ENCODE peak calls at places on chromosomes 16 and 17, in five cellular contexts. E is A673; M is naive thymus-derived CD4-positive, alpha-beta T cell; A is transverse colon; W is effector memory CD4-positive, alpha-beta T cell. V is an unnamed sample.

GRCh38 chr17:28008526-28008925 is 34.0 kb upstream of the NLK start:
- DNase-seq in W (no peak), M (no peak), A (peak), E (peak), V (peak)

GRCh38 chr16:30421010-30421409 is 8.8 kb downstream of the DCTPP1 start:
- DNase-seq in A (no peak), W (no peak), M (no peak), E (no peak), V (no peak)

GRCh38 chr17:53719229-53719628 is 103.5 kb upstream of the KIF2B start:
- DNase-seq in E (no peak), M (no peak), A (no peak), W (no peak), V (no peak)

GRCh38 chr16:49788936-49789335 is 67.0 kb downstream of the ZNF423 start:
- DNase-seq in M (no peak), E (peak), W (no peak), A (no peak), V (no peak)

GRCh38 chr16:70157477-70158260 is 15.9 kb upstream of the CLEC18C start:
- DNase-seq in E (no peak), M (no peak), W (no peak), A (no peak), V (no peak)

GRCh38 chr17:44045493-44045892 is 21.0 kb downstream of the LSM12 start:
- DNase-seq in M (no peak), A (no peak), W (no peak), E (no peak), V (no peak)

GRCh38 chr16:83329466-83329865 is 478.3 kb upstream of the HSBP1 start:
- DNase-seq in E (no peak), A (no peak), W (no peak), M (no peak), V (no peak)

GRCh38 chr17:14845562-14846335 is 419.4 kb downstream of the PMP22 start:
- DNase-seq in A (no peak), E (no peak), M (no peak), W (no peak), V (no peak)

GRCh38 chr16:85640254-85640558 is 27.1 kb downstream of the GSE1 start:
- DNase-seq in M (no peak), A (no peak), E (peak), W (no peak), V (no peak)

GRCh38 chr17:70041575-70041974 is 33.5 kb upstream of the KCNJ16 start:
- DNase-seq in M (no peak), W (no peak), E (no peak), A (no peak), V (no peak)

GRCh38 chr17:61485067-61485775 is 33.0 kb downstream of the TBX4 start:
- DNase-seq in W (no peak), M (no peak), A (no peak), E (no peak), V (no peak)

GRCh38 chr17:40448213-40448638 is 5.0 kb downstream of the IGFBP4 start:
- DNase-seq in A (peak), M (no peak), E (no peak), W (no peak), V (no peak)

GRCh38 chr17:40720904-40721303 is 17.4 kb upstream of the KRT24 start:
- DNase-seq in W (no peak), E (no peak), A (no peak), M (no peak), V (no peak)

GRCh38 chr17:48100591-48101011 is 677 bp downstream of the CBX1 start:
- DNase-seq in E (peak), M (no peak), W (no peak), A (peak), V (no peak)

GRCh38 chr16:89052191-89052787 is 41.4 kb upstream of the ACSF3 start:
- DNase-seq in M (no peak), A (peak), E (no peak), W (no peak), V (no peak)

GRCh38 chr17:5706835-5707234 is 122.5 kb upstream of the NLRP1 start:
- DNase-seq in W (peak), E (peak), A (peak), M (peak), V (peak)

GRCh38 chr16:75114179-75114945 is 2.2 kb downstream of the LDHD start:
- DNase-seq in M (no peak), W (no peak), A (no peak), E (no peak), V (no peak)

GRCh38 chr17:60231234-60231633 is 81.5 kb downstream of the CA4 start:
- DNase-seq in E (peak), M (no peak), W (no peak), A (no peak), V (no peak)

GRCh38 chr16:17173134-17173729 is 297.5 kb downstream of the XYLT1 start:
- DNase-seq in M (no peak), A (peak), E (no peak), W (no peak), V (peak)

GRCh38 chr16:27465483-27465879 is 63.5 kb downstream of the IL21R start:
- DNase-seq in A (no peak), M (no peak), E (no peak), W (no peak), V (no peak)
- H3K4me3 ChIP-seq in A (no peak), M (no peak), E (no peak), W (no peak), V (no peak)

DNA sequence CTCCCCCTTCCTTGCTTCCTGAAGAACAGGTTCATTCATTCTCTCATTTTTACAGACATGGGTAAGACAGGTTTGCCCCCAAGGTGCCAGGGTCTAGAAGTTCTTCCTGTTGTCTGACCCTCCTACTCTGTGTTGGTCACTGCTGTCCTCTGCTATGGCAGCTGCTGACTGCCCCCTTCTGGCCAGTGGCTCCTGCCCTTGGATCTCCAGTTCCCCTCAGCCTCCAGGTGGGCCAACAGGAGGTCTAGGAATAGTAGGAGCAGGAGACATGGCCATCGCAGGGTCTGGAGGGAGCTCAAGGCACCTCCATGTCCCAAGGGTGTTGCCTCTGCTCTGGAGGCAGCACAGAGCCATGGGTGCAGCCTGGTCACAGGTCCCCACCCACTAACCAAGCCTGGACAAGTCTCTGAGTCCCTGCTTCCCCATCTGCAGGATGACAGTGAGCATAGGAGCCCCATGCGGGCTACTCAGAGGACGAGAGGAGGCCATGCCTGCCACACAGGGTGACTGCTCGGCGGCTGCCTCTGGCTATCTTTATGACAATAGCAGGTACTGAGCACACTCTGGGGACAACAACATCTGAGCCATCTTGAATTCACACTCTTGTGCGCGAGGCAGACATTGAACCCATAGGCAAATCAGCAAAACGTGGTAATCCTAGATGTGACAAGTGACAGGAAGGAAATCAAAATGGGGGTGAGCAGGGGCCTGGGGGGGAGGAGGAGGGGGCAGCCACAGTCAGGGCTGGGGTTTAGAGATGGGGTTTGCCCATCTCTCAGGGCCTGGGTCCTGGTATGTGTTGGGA is 27.0 kb upstream of the NXPH3 start:
- DNase-seq in A (no peak), E (no peak), M (no peak), W (no peak), V (no peak)
- H3K4me3 ChIP-seq in A (no peak), E (no peak), M (no peak), W (no peak), V (no peak)

DNA sequence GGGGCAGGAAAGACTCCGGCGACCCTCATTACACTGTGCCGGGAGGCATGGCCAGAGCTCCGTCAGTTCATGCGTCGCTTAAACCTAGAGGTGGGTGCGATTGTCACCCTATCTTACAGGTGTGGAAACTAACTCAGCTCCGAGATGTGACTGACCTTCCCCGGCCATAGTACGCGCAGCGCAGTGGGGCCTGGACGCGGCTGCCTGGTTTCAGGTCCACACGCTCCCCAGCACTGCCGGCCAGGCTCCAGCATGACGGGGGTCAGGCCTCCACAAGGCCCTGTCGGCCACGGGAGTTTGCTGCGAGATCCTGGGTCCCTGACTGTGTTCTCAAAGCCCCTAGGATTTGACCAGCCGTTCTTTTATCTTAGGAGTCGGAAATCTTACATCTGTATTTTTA is 34.4 kb downstream of the JPH3 start:
- DNase-seq in M (no peak), W (no peak), E (no peak), A (no peak), V (no peak)
- H3K4me3 ChIP-seq in M (no peak), W (no peak), E (no peak), A (no peak), V (no peak)

GRCh38 chr17:16148596-16148995 is 66.7 kb downstream of the NCOR1 start:
- DNase-seq in E (no peak), W (no peak), M (no peak), A (no peak), V (no peak)

DNA sequence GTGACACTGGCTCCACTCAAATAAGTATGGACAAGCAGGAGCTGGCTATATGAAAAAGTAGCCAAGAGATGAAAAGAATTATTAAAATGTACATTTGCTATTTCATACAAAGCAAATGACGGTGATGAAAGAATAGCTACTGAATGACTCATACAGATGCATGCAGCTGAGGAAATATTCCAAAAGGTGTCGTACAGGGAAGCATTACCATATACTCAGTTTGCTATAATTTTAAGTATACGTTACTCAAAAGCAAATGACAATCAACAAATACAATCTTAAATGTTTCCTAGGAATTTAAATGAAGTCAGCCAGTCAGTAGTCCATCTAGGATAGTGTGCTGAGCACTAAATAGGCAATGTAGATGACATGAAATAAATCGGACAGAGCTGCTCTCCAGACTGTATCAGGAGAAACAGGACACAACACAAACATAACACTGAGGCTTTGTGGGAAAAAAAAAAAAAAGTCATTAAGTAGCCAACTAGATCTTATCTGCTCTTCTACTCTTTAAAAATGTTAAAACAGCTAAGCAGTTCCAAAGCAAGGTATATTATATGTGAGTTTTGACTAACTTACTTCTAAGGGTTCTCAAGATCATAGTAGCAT is 65.0 kb downstream of the NCOR1 start:
- DNase-seq in M (no peak), A (no peak), W (no peak), E (no peak), V (no peak)
- H3K4me3 ChIP-seq in M (no peak), A (no peak), W (no peak), E (no peak), V (no peak)

GRCh38 chr16:1918312-1918889 is at the start of gene HS3ST6:
- DNase-seq in A (no peak), E (no peak), W (no peak), M (no peak), V (no peak)
- H3K4me3 ChIP-seq in A (peak), E (no peak), W (no peak), M (no peak), V (no peak)